ENCODE peak calls at places on chromosomes 11 and 22, in five cellular contexts. K, B, Z, W and L are unnamed samples.

GRCh38 chr11:76047231-76047630 is 159.1 kb downstream of the WNT11 start:
- DNase-seq in K (no peak), B (no peak), Z (no peak), W (no peak), L (no peak)

GRCh38 chr22:17598318-17598717 is 30.2 kb downstream of the ATP6V1E1 start:
- DNase-seq in K (no peak), B (no peak), Z (no peak), W (no peak), L (no peak)

GRCh38 chr11:129767827-129768226 is 47.8 kb upstream of the TMEM45B start:
- DNase-seq in K (no peak), B (no peak), Z (no peak), W (no peak), L (no peak)

GRCh38 chr11:72821221-72821919 is 7.2 kb downstream of the ATG16L2 start:
- DNase-seq in K (no peak), B (no peak), Z (no peak), W (no peak), L (no peak)

GRCh38 chr11:134413334-134414035 is 1.4 kb upstream of the B3GAT1 start:
- DNase-seq in K (no peak), B (no peak), Z (no peak), W (no peak), L (no peak)

GRCh38 chr11:119726150-119726553 is 2.8 kb downstream of the NECTIN1 start:
- DNase-seq in K (no peak), B (no peak), Z (no peak), W (no peak), L (no peak)

GRCh38 chr22:33538277-33538885 is 381.9 kb downstream of the LARGE1 start:
- DNase-seq in K (no peak), B (no peak), Z (no peak), W (no peak), L (no peak)

GRCh38 chr11:19306570-19306969 is 65.8 kb upstream of the E2F8 start:
- DNase-seq in K (no peak), B (no peak), Z (no peak), W (no peak), L (no peak)

GRCh38 chr11:62816567-62816966 is 11.3 kb upstream of the NXF1 start:
- DNase-seq in K (no peak), B (no peak), Z (no peak), W (no peak), L (no peak)

GRCh38 chr11:72411623-72412532 is 22.5 kb downstream of the CLPB start:
- DNase-seq in K (peak; percentile 67), B (no peak), Z (peak; percentile 4), W (no peak), L (peak; percentile 47)

GRCh38 chr11:18495268-18495667 is 31.5 kb downstream of the TSG101 start:
- DNase-seq in K (no peak), B (no peak), Z (no peak), W (no peak), L (no peak)

GRCh38 chr11:34027516-34028406 is 23.8 kb upstream of the CAPRIN1 start:
- DNase-seq in K (no peak), B (no peak), Z (no peak), W (no peak), L (no peak)

GRCh38 chr11:7909585-7910325 is 21.3 kb downstream of the OR10A6 start:
- DNase-seq in K (no peak), B (no peak), Z (no peak), W (no peak), L (no peak)

GRCh38 chr22:19719055-19719482 is 4.3 kb upstream of the GP1BB start:
- DNase-seq in K (no peak), B (no peak), Z (no peak), W (no peak), L (no peak)

GRCh38 chr22:47888807-47889206 is 1126.4 kb downstream of the TBC1D22A start:
- DNase-seq in K (no peak), B (no peak), Z (no peak), W (no peak), L (no peak)

GRCh38 chr11:14443642-14444041 is 56.0 kb downstream of the COPB1 start:
- DNase-seq in K (no peak), B (no peak), Z (no peak), W (no peak), L (no peak)

GRCh38 chr11:62392506-62392905 is 26.3 kb upstream of the SCGB1A1 start:
- DNase-seq in K (no peak), B (no peak), Z (no peak), W (no peak), L (no peak)

GRCh38 chr22:31439805-31440204 is 40.4 kb downstream of the DRG1 start:
- DNase-seq in K (no peak), B (no peak), Z (no peak), W (no peak), L (no peak)

GRCh38 chr11:123100378-123101085 is 38.6 kb upstream of the HSPA8 start:
- DNase-seq in K (no peak), B (no peak), Z (no peak), W (no peak), L (no peak)

GRCh38 chr11:93525601-93526000 is 17.6 kb downstream of the SMCO4 start:
- DNase-seq in K (no peak), B (no peak), Z (no peak), W (no peak), L (no peak)